ENCODE peak calls at places on chromosomes 5 and 9, in seven cellular contexts. One of them, this sample, is unnamed.

GRCh38 chr9:115117999-115118470 is at the start of gene TNC:
- DNase-seq in PC-3: peak
- DNase-seq in endodermal cell: peak
- DNase-seq in fibroblast of lung: peak
- DNase-seq in H9: peak
- DNase-seq in neural progenitor cell: peak
- DNase-seq in GM23248: peak
- DNase-seq in this sample: peak

GRCh38 chr5:87888139-87888538 is 380.5 kb downstream of the TMEM161B start:
- DNase-seq in neural progenitor cell: no peak
- DNase-seq in GM23248: no peak
- DNase-seq in H9: no peak
- DNase-seq in fibroblast of lung: no peak
- DNase-seq in endodermal cell: no peak
- DNase-seq in PC-3: no peak
- DNase-seq in this sample: no peak

GRCh38 chr5:1030801-1031271 is 22.2 kb downstream of the NKD2 start:
- DNase-seq in GM23248: no peak
- DNase-seq in H9: no peak
- DNase-seq in fibroblast of lung: no peak
- DNase-seq in PC-3: no peak
- DNase-seq in endodermal cell: no peak
- DNase-seq in neural progenitor cell: no peak
- DNase-seq in this sample: peak

GRCh38 chr9:121700165-121700830 is 48.9 kb downstream of the DAB2IP start:
- DNase-seq in GM23248: peak
- DNase-seq in fibroblast of lung: peak
- DNase-seq in neural progenitor cell: peak
- DNase-seq in PC-3: peak
- DNase-seq in endodermal cell: peak
- DNase-seq in H9: peak
- DNase-seq in this sample: peak

GRCh38 chr5:15943487-15943886 is 236.1 kb downstream of the MARCHF11 start:
- DNase-seq in PC-3: no peak
- DNase-seq in fibroblast of lung: peak
- DNase-seq in GM23248: peak
- DNase-seq in endodermal cell: no peak
- DNase-seq in neural progenitor cell: no peak
- DNase-seq in H9: no peak
- DNase-seq in this sample: no peak

GRCh38 chr5:59174248-59174844 is 591.5 kb downstream of the RAB3C start:
- DNase-seq in fibroblast of lung: peak
- DNase-seq in H9: no peak
- DNase-seq in GM23248: peak
- DNase-seq in PC-3: peak
- DNase-seq in neural progenitor cell: peak
- DNase-seq in endodermal cell: no peak
- DNase-seq in this sample: no peak

GRCh38 chr9:7146582-7146981 is 388.8 kb downstream of the KDM4C start:
- DNase-seq in GM23248: no peak
- DNase-seq in H9: no peak
- DNase-seq in fibroblast of lung: no peak
- DNase-seq in endodermal cell: peak
- DNase-seq in PC-3: peak
- DNase-seq in neural progenitor cell: peak
- DNase-seq in this sample: no peak

GRCh38 chr9:6449645-6450044 is 36.6 kb downstream of the UHRF2 start:
- DNase-seq in GM23248: peak
- DNase-seq in fibroblast of lung: peak
- DNase-seq in neural progenitor cell: no peak
- DNase-seq in H9: no peak
- DNase-seq in endodermal cell: no peak
- DNase-seq in PC-3: no peak
- DNase-seq in this sample: no peak

GRCh38 chr9:31799953-31800609 is 584.4 kb upstream of the ACO1 start:
- DNase-seq in PC-3: peak
- DNase-seq in fibroblast of lung: peak
- DNase-seq in neural progenitor cell: peak
- DNase-seq in GM23248: peak
- DNase-seq in endodermal cell: peak
- DNase-seq in H9: peak
- DNase-seq in this sample: no peak

GRCh38 chr9:95494416-95495371 is 22.1 kb downstream of the PTCH1 start:
- DNase-seq in endodermal cell: peak
- DNase-seq in fibroblast of lung: peak
- DNase-seq in PC-3: peak
- DNase-seq in neural progenitor cell: peak
- DNase-seq in GM23248: peak
- DNase-seq in H9: peak
- DNase-seq in this sample: peak

GRCh38 chr5:14405267-14405666 is 176.3 kb upstream of the OTULINL start:
- DNase-seq in neural progenitor cell: peak
- DNase-seq in H9: peak
- DNase-seq in GM23248: no peak
- DNase-seq in fibroblast of lung: peak
- DNase-seq in PC-3: peak
- DNase-seq in endodermal cell: peak
- DNase-seq in this sample: no peak

GRCh38 chr5:111453747-111454146 is 58.6 kb downstream of the STARD4 start:
- DNase-seq in PC-3: no peak
- DNase-seq in neural progenitor cell: no peak
- DNase-seq in GM23248: peak
- DNase-seq in endodermal cell: no peak
- DNase-seq in fibroblast of lung: peak
- DNase-seq in H9: no peak
- DNase-seq in this sample: no peak

GRCh38 chr5:160233215-160233614 is 3.9 kb downstream of the FABP6 start:
- DNase-seq in H9: no peak
- DNase-seq in endodermal cell: no peak
- DNase-seq in GM23248: peak
- DNase-seq in fibroblast of lung: peak
- DNase-seq in PC-3: no peak
- DNase-seq in neural progenitor cell: no peak
- DNase-seq in this sample: no peak

GRCh38 chr5:174311531-174312269 is 266.2 kb downstream of the NSG2 start:
- DNase-seq in PC-3: peak
- DNase-seq in H9: peak
- DNase-seq in neural progenitor cell: peak
- DNase-seq in GM23248: peak
- DNase-seq in endodermal cell: peak
- DNase-seq in fibroblast of lung: peak
- DNase-seq in this sample: peak

GRCh38 chr9:113955076-113955752 is 79.1 kb downstream of the ZNF618 start:
- DNase-seq in GM23248: peak
- DNase-seq in PC-3: no peak
- DNase-seq in endodermal cell: no peak
- DNase-seq in neural progenitor cell: no peak
- DNase-seq in H9: no peak
- DNase-seq in fibroblast of lung: peak
- DNase-seq in this sample: no peak

GRCh38 chr5:111385970-111386831 is 126.1 kb downstream of the STARD4 start:
- DNase-seq in H9: no peak
- DNase-seq in fibroblast of lung: no peak
- DNase-seq in GM23248: peak
- DNase-seq in neural progenitor cell: no peak
- DNase-seq in PC-3: no peak
- DNase-seq in endodermal cell: no peak
- DNase-seq in this sample: peak

GRCh38 chr5:180390441-180391190 is 37.5 kb upstream of the GFPT2 start:
- DNase-seq in endodermal cell: peak
- DNase-seq in GM23248: peak
- DNase-seq in H9: no peak
- DNase-seq in PC-3: no peak
- DNase-seq in neural progenitor cell: peak
- DNase-seq in fibroblast of lung: peak
- DNase-seq in this sample: no peak

GRCh38 chr9:16515879-16516289 is 354.6 kb downstream of the BNC2 start:
- DNase-seq in GM23248: peak
- DNase-seq in H9: peak
- DNase-seq in PC-3: no peak
- DNase-seq in neural progenitor cell: peak
- DNase-seq in endodermal cell: peak
- DNase-seq in fibroblast of lung: peak
- DNase-seq in this sample: no peak

GRCh38 chr5:684771-685216 is 8.4 kb downstream of the TPPP start:
- DNase-seq in GM23248: no peak
- DNase-seq in PC-3: no peak
- DNase-seq in neural progenitor cell: no peak
- DNase-seq in H9: peak
- DNase-seq in fibroblast of lung: no peak
- DNase-seq in endodermal cell: peak
- DNase-seq in this sample: peak

GRCh38 chr5:173055983-173056782 is at the start of gene CREBRF:
- DNase-seq in H9: peak
- DNase-seq in neural progenitor cell: peak
- DNase-seq in endodermal cell: peak
- DNase-seq in PC-3: peak
- DNase-seq in fibroblast of lung: peak
- DNase-seq in GM23248: peak
- DNase-seq in this sample: peak

GRCh38 chr5:180785794-180786221 is 16.8 kb downstream of the MGAT1 start:
- DNase-seq in PC-3: peak
- DNase-seq in fibroblast of lung: peak
- DNase-seq in neural progenitor cell: peak
- DNase-seq in endodermal cell: peak
- DNase-seq in GM23248: peak
- DNase-seq in H9: peak
- DNase-seq in this sample: peak

GRCh38 chr9:91727316-91727861 is 222.6 kb downstream of the ROR2 start:
- DNase-seq in neural progenitor cell: peak
- DNase-seq in H9: peak
- DNase-seq in endodermal cell: peak
- DNase-seq in PC-3: peak
- DNase-seq in fibroblast of lung: peak
- DNase-seq in GM23248: peak
- DNase-seq in this sample: no peak

GRCh38 chr9:5817776-5818336 is 15.1 kb downstream of the ERMP1 start:
- DNase-seq in PC-3: peak
- DNase-seq in endodermal cell: no peak
- DNase-seq in GM23248: peak
- DNase-seq in fibroblast of lung: peak
- DNase-seq in H9: no peak
- DNase-seq in neural progenitor cell: no peak
- DNase-seq in this sample: no peak

GRCh38 chr9:121269030-121269887 is 1.3 kb downstream of the GSN start:
- DNase-seq in endodermal cell: peak
- DNase-seq in fibroblast of lung: peak
- DNase-seq in PC-3: peak
- DNase-seq in H9: no peak
- DNase-seq in neural progenitor cell: peak
- DNase-seq in GM23248: peak
- DNase-seq in this sample: no peak

GRCh38 chr9:38682713-38683112 is 37.2 kb downstream of the FAM240B start:
- DNase-seq in H9: no peak
- DNase-seq in PC-3: peak
- DNase-seq in GM23248: peak
- DNase-seq in fibroblast of lung: peak
- DNase-seq in neural progenitor cell: peak
- DNase-seq in endodermal cell: peak
- DNase-seq in this sample: no peak

GRCh38 chr9:26243298-26243697 is 565.1 kb upstream of the TUSC1 start:
- DNase-seq in GM23248: no peak
- DNase-seq in PC-3: no peak
- DNase-seq in neural progenitor cell: no peak
- DNase-seq in fibroblast of lung: no peak
- DNase-seq in H9: no peak
- DNase-seq in endodermal cell: no peak
- DNase-seq in this sample: no peak
- H3K9ac ChIP-seq in GM23248: no peak
- H3K9ac ChIP-seq in PC-3: peak
- H3K9ac ChIP-seq in neural progenitor cell: no peak
- H3K9ac ChIP-seq in fibroblast of lung: no peak
- H3K9ac ChIP-seq in H9: no peak
- H3K9ac ChIP-seq in endodermal cell: no peak
- H3K9ac ChIP-seq in this sample: no peak

GRCh38 chr5:76325326-76325725 is 77.8 kb upstream of the IQGAP2 start:
- DNase-seq in PC-3: no peak
- DNase-seq in neural progenitor cell: no peak
- DNase-seq in endodermal cell: no peak
- DNase-seq in H9: no peak
- DNase-seq in fibroblast of lung: no peak
- DNase-seq in GM23248: no peak
- DNase-seq in this sample: no peak
- H3K27ac ChIP-seq in PC-3: no peak
- H3K27ac ChIP-seq in neural progenitor cell: no peak
- H3K27ac ChIP-seq in endodermal cell: no peak
- H3K27ac ChIP-seq in H9: no peak
- H3K27ac ChIP-seq in fibroblast of lung: no peak
- H3K27ac ChIP-seq in GM23248: no peak
- H3K27ac ChIP-seq in this sample: no peak

GRCh38 chr9:124399999-124400940 is 15.0 kb downstream of the PSMB7 start:
- DNase-seq in neural progenitor cell: peak
- DNase-seq in H9: peak
- DNase-seq in GM23248: peak
- DNase-seq in fibroblast of lung: no peak
- DNase-seq in PC-3: no peak
- DNase-seq in endodermal cell: no peak
- DNase-seq in this sample: no peak

GRCh38 chr9:124394596-124394995 is 20.6 kb downstream of the PSMB7 start:
- DNase-seq in GM23248: no peak
- DNase-seq in endodermal cell: no peak
- DNase-seq in fibroblast of lung: no peak
- DNase-seq in neural progenitor cell: no peak
- DNase-seq in PC-3: no peak
- DNase-seq in H9: no peak
- DNase-seq in this sample: no peak

GRCh38 chr9:124399323-124399962 is 15.8 kb downstream of the PSMB7 start:
- DNase-seq in neural progenitor cell: peak
- DNase-seq in PC-3: no peak
- DNase-seq in endodermal cell: peak
- DNase-seq in H9: peak
- DNase-seq in GM23248: peak
- DNase-seq in fibroblast of lung: peak
- DNase-seq in this sample: no peak

GRCh38 chr9:124395826-124396225 is 19.4 kb downstream of the PSMB7 start:
- DNase-seq in endodermal cell: no peak
- DNase-seq in GM23248: no peak
- DNase-seq in PC-3: no peak
- DNase-seq in neural progenitor cell: no peak
- DNase-seq in H9: no peak
- DNase-seq in fibroblast of lung: no peak
- DNase-seq in this sample: no peak

GRCh38 chr9:124398191-124398590 is 17.1 kb downstream of the PSMB7 start:
- DNase-seq in endodermal cell: no peak
- DNase-seq in neural progenitor cell: peak
- DNase-seq in PC-3: no peak
- DNase-seq in GM23248: no peak
- DNase-seq in fibroblast of lung: no peak
- DNase-seq in H9: no peak
- DNase-seq in this sample: no peak
- H3K9ac ChIP-seq in endodermal cell: no peak
- H3K9ac ChIP-seq in neural progenitor cell: no peak
- H3K9ac ChIP-seq in PC-3: no peak
- H3K9ac ChIP-seq in GM23248: no peak
- H3K9ac ChIP-seq in fibroblast of lung: no peak
- H3K9ac ChIP-seq in H9: no peak
- H3K9ac ChIP-seq in this sample: no peak

DNA sequence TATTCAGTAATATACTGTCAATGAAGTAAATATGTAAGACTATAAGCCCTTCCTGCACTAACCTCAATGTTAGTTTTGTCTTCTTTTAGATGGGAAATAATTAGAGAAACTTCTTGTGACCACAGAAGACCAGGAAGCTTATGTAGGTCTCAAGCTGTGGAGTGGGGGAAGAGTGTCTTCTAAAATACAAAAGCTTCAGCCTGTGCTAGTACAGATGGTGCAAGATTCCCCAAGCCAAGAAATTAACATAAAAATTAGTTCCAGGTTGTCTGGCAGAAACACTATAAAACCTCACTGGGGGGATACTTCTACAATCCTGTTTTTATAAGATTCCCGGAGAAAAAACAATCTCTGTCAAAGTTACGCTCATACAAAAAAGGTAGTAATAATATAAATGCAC is 103.6 kb downstream of the FNBP1 start:
- DNase-seq in fibroblast of lung: peak
- DNase-seq in PC-3: no peak
- DNase-seq in endodermal cell: no peak
- DNase-seq in GM23248: no peak
- DNase-seq in neural progenitor cell: no peak
- DNase-seq in H9: no peak
- DNase-seq in this sample: no peak
- H3K27ac ChIP-seq in fibroblast of lung: no peak
- H3K27ac ChIP-seq in PC-3: no peak
- H3K27ac ChIP-seq in endodermal cell: no peak
- H3K27ac ChIP-seq in GM23248: peak
- H3K27ac ChIP-seq in neural progenitor cell: no peak
- H3K27ac ChIP-seq in H9: no peak
- H3K27ac ChIP-seq in this sample: no peak